ENCODE peak calls at places on chromosomes 6 and 20, in nine cellular contexts. T is foreskin keratinocyte, L is RCC 7860, B is AG04450, M is mucosa of descending colon, A is T-helper 9 cell, X is lung, Y is HL-60, S is fibroblast of mammary gland. C is an unnamed sample.

GRCh38 chr6:135901776-135902524 is 50.4 kb downstream of the PDE7B start:
- DNase-seq in T (no peak), L (no peak), B (peak; percentile 83), M (no peak), A (no peak), X (no peak), Y (no peak), S (peak; percentile 98), C (no peak)

GRCh38 chr6:97639702-97640101 is 356.7 kb upstream of the MMS22L start:
- DNase-seq in T (no peak), L (no peak), B (no peak), M (no peak), A (no peak), X (no peak), Y (no peak), S (no peak), C (no peak)

GRCh38 chr20:21820688-21821087 is 115.2 kb downstream of the PAX1 start:
- DNase-seq in T (no peak), L (no peak), B (no peak), M (no peak), A (no peak), X (no peak), Y (no peak), S (no peak), C (no peak)

GRCh38 chr20:10280016-10280908 is 61.6 kb downstream of the SNAP25 start:
- DNase-seq in T (peak; percentile 29), L (no peak), B (no peak), M (no peak), A (no peak), X (no peak), Y (no peak), S (no peak), C (no peak)

GRCh38 chr6:72466971-72467566 is 154.8 kb upstream of the KCNQ5 start:
- DNase-seq in T (no peak), L (no peak), B (no peak), M (no peak), A (no peak), X (no peak), Y (no peak), S (no peak), C (no peak)

GRCh38 chr6:167569041-167569805 is 244.3 kb downstream of the TTLL2 start:
- DNase-seq in T (no peak), L (no peak), B (no peak), M (no peak), A (no peak), X (no peak), Y (no peak), S (no peak), C (no peak)

GRCh38 chr6:36609582-36609981 is 15.4 kb downstream of the SRSF3 start:
- DNase-seq in T (no peak), L (no peak), B (no peak), M (peak; percentile 17), A (no peak), X (no peak), Y (no peak), S (no peak), C (no peak)

GRCh38 chr20:57622579-57623381 is 2.6 kb upstream of the ZBP1 start:
- DNase-seq in T (peak; percentile 97), L (peak; percentile 95), B (no peak), M (peak; percentile 83), A (peak; percentile 68), X (peak; percentile 62), Y (peak; percentile 31), S (peak; percentile 62), C (peak; percentile 64)

GRCh38 chr20:41234546-41234945 is 83.0 kb downstream of the ZHX3 start:
- DNase-seq in T (no peak), L (no peak), B (no peak), M (no peak), A (no peak), X (no peak), Y (no peak), S (peak; percentile 15), C (no peak)

GRCh38 chr20:47353697-47354387 is 2.7 kb downstream of the ZMYND8 start:
- DNase-seq in T (no peak), L (no peak), B (no peak), M (no peak), A (no peak), X (no peak), Y (no peak), S (no peak), C (peak; percentile 55)

GRCh38 chr6:139338845-139339244 is 35.6 kb downstream of the CITED2 start:
- DNase-seq in T (no peak), L (no peak), B (no peak), M (no peak), A (no peak), X (no peak), Y (peak; percentile 71), S (peak; percentile 84), C (no peak)

GRCh38 chr6:26743157-26743821 is 83.7 kb upstream of the ZNF322 start:
- DNase-seq in T (peak; percentile 81), L (peak; percentile 26), B (no peak), M (no peak), A (no peak), X (no peak), Y (no peak), S (peak; percentile 81), C (no peak)

GRCh38 chr6:26295691-26296555 is 69.1 kb upstream of the BTN3A2 start:
- DNase-seq in T (peak; percentile 93), L (peak; percentile 96), B (no peak), M (no peak), A (no peak), X (no peak), Y (no peak), S (peak; percentile 92), C (peak; percentile 91)

GRCh38 chr6:79396625-79397024 is 140.6 kb downstream of the LCA5 start:
- DNase-seq in T (no peak), L (no peak), B (no peak), M (no peak), A (no peak), X (no peak), Y (no peak), S (no peak), C (no peak)

GRCh38 chr20:11786108-11786507 is 131.6 kb upstream of the BTBD3 start:
- DNase-seq in T (no peak), L (no peak), B (no peak), M (no peak), A (no peak), X (no peak), Y (no peak), S (no peak), C (no peak)

GRCh38 chr6:106439459-106439858 is 78.9 kb downstream of the CRYBG1 start:
- DNase-seq in T (peak; percentile 70), L (peak; percentile 20), B (no peak), M (no peak), A (no peak), X (no peak), Y (no peak), S (peak; percentile 41), C (no peak)

GRCh38 chr6:44011350-44011925 is 115.8 kb downstream of the MRPL14 start:
- DNase-seq in T (no peak), L (no peak), B (no peak), M (no peak), A (no peak), X (no peak), Y (no peak), S (no peak), C (peak; percentile 57)

GRCh38 chr6:4153514-4153985 is 18.2 kb upstream of the ECI2 start:
- DNase-seq in T (no peak), L (no peak), B (no peak), M (no peak), A (no peak), X (no peak), Y (no peak), S (no peak), C (no peak)

GRCh38 chr6:90100059-90100665 is 196.5 kb downstream of the BACH2 start:
- DNase-seq in T (peak; percentile 70), L (no peak), B (no peak), M (no peak), A (no peak), X (no peak), Y (no peak), S (peak; percentile 17), C (no peak)

C was measured in ACHN.